ENCODE peak calls at places on chromosome 2, in seven cellular contexts. Q is GM12865, Z is fibroblast of pulmonary artery, W is EL, P is GM03348, S is M059J, G is choroid plexus epithelial cell. T is an unnamed sample.

GRCh38 chr2:112147382-112147781 is 9.2 kb downstream of the FBLN7 start:
- DNase-seq in Q (no peak), Z (peak; percentile 71), W (no peak), P (no peak), S (no peak), G (no peak), T (no peak)

GRCh38 chr2:166373951-166374350 is 1.8 kb downstream of the SCN9A start:
- DNase-seq in Q (no peak), Z (peak; percentile 61), W (peak; percentile 93), P (peak; percentile 18), S (peak; percentile 74), G (peak; percentile 92), T (peak; percentile 9)

GRCh38 chr2:80506563-80506962 is 202.0 kb upstream of the LRRTM1 start:
- DNase-seq in Q (no peak), Z (no peak), W (no peak), P (no peak), S (no peak), G (no peak), T (no peak)

GRCh38 chr2:62705859-62706720 is 577 bp downstream of the EHBP1 start:
- DNase-seq in Q (peak; percentile 54), Z (peak; percentile 51), W (peak; percentile 70), P (peak; percentile 67), S (peak; percentile 68), G (peak; percentile 30), T (peak; percentile 67)

GRCh38 chr2:46828491-46829239 is 86.9 kb downstream of the MCFD2 start:
- DNase-seq in Q (no peak), Z (no peak), W (no peak), P (no peak), S (no peak), G (no peak), T (no peak)

GRCh38 chr2:200905618-200906296 is 16.6 kb downstream of the NIF3L1 start:
- DNase-seq in Q (peak; percentile 70), Z (peak; percentile 84), W (peak; percentile 68), P (peak; percentile 79), S (peak; percentile 67), G (peak; percentile 88), T (peak; percentile 82)

GRCh38 chr2:97995026-97995733 is 568 bp downstream of the TMEM131 start:
- DNase-seq in Q (peak; percentile 88), Z (peak; percentile 51), W (peak; percentile 44), P (peak; percentile 90), S (peak; percentile 58), G (peak; percentile 39), T (peak; percentile 56)

GRCh38 chr2:70920367-70920715 is 15.4 kb upstream of the ATP6V1B1 start:
- DNase-seq in Q (no peak), Z (no peak), W (no peak), P (no peak), S (no peak), G (no peak), T (no peak)

GRCh38 chr2:104583791-104584190 is 270.1 kb upstream of the POU3F3 start:
- DNase-seq in Q (no peak), Z (no peak), W (no peak), P (no peak), S (no peak), G (no peak), T (no peak)

GRCh38 chr2:241795021-241795999 is 13.7 kb upstream of the NEU4 start:
- DNase-seq in Q (no peak), Z (no peak), W (no peak), P (no peak), S (no peak), G (no peak), T (peak; percentile 85)

GRCh38 chr2:134301099-134301970 is 47.5 kb downstream of the MGAT5 start:
- DNase-seq in Q (no peak), Z (peak; percentile 63), W (peak; percentile 49), P (peak; percentile 29), S (peak; percentile 35), G (peak; percentile 63), T (no peak)

GRCh38 chr2:118242216-118242615 is 153.9 kb downstream of the INSIG2 start:
- DNase-seq in Q (peak; percentile 8), Z (no peak), W (no peak), P (peak; percentile 7), S (peak; percentile 76), G (no peak), T (no peak)

GRCh38 chr2:45782436-45782835 is 131.0 kb downstream of the PRKCE start:
- DNase-seq in Q (no peak), Z (no peak), W (no peak), P (no peak), S (no peak), G (no peak), T (no peak)